ENCODE peak calls at places on chromosome 9, in six cellular contexts. E is ovary, G is GM23338, S is mammary epithelial cell, V is upper lobe of right lung, J is heart left ventricle. U is an unnamed sample.

GRCh38 chr9:33155393-33155792 is 11.7 kb downstream of the B4GALT1 start:
- DNase-seq in E (no peak), G (no peak), S (peak; percentile 68), V (no peak), J (no peak), U (no peak)

GRCh38 chr9:83430681-83431080 is 107.5 kb downstream of the FRMD3 start:
- DNase-seq in E (no peak), G (no peak), S (no peak), V (no peak), J (no peak), U (no peak)

GRCh38 chr9:28120241-28121025 is 547.2 kb upstream of the C9orf72 start:
- DNase-seq in E (no peak), G (no peak), S (no peak), V (no peak), J (no peak), U (no peak)

GRCh38 chr9:3578786-3579185 is 53.0 kb upstream of the RFX3 start:
- DNase-seq in E (no peak), G (no peak), S (peak; percentile 83), V (no peak), J (no peak), U (no peak)

GRCh38 chr9:130843049-130843908 is 8.2 kb downstream of the ABL1 start:
- DNase-seq in E (no peak), G (no peak), S (no peak), V (no peak), J (no peak), U (no peak)

GRCh38 chr9:97220894-97221477 is 86.5 kb upstream of the CCDC180 start:
- DNase-seq in E (no peak), G (peak; percentile 56), S (no peak), V (no peak), J (no peak), U (no peak)

GRCh38 chr9:99368341-99369326 is 146.6 kb downstream of the SEC61B start:
- DNase-seq in E (peak; percentile 64), G (peak; percentile 38), S (peak; percentile 19), V (no peak), J (no peak), U (peak; percentile 79)

GRCh38 chr9:87615547-87616148 is 110.3 kb upstream of the CTSL start:
- DNase-seq in E (no peak), G (no peak), S (peak; percentile 80), V (no peak), J (no peak), U (no peak)

GRCh38 chr9:20495133-20495532 is 127.2 kb downstream of the MLLT3 start:
- DNase-seq in E (no peak), G (no peak), S (no peak), V (no peak), J (no peak), U (no peak)

GRCh38 chr9:88392549-88392948 is 4.3 kb downstream of the SPIN1 start:
- DNase-seq in E (no peak), G (no peak), S (no peak), V (no peak), J (no peak), U (no peak)

GRCh38 chr9:89387970-89388867 is 69.9 kb downstream of the SECISBP2 start:
- DNase-seq in E (peak; percentile 57), G (no peak), S (peak; percentile 68), V (peak; percentile 76), J (no peak), U (no peak)

GRCh38 chr9:90142580-90142979 is 500.0 kb downstream of the DIRAS2 start:
- DNase-seq in E (no peak), G (peak; percentile 88), S (peak; percentile 35), V (no peak), J (no peak), U (peak; percentile 62)

GRCh38 chr9:15308511-15308910 is 1.5 kb upstream of the TTC39B start:
- DNase-seq in E (no peak), G (no peak), S (peak; percentile 82), V (no peak), J (no peak), U (no peak)

GRCh38 chr9:114115645-114116044 is 16.6 kb upstream of the KIF12 start:
- DNase-seq in E (no peak), G (no peak), S (no peak), V (no peak), J (no peak), U (no peak)

GRCh38 chr9:87683751-87684626 is 41.9 kb upstream of the CTSL start:
- DNase-seq in E (no peak), G (peak; percentile 34), S (no peak), V (no peak), J (no peak), U (no peak)

GRCh38 chr9:4569101-4569500 is 78.8 kb downstream of the SLC1A1 start:
- DNase-seq in E (no peak), G (no peak), S (no peak), V (no peak), J (no peak), U (no peak)

GRCh38 chr9:37676411-37676830 is 25.7 kb downstream of the FRMPD1 start:
- DNase-seq in E (no peak), G (no peak), S (no peak), V (no peak), J (peak; percentile 57), U (no peak)

GRCh38 chr9:6413365-6414263 is 615 bp downstream of the UHRF2 start:
- DNase-seq in E (no peak), G (peak; percentile 61), S (peak; percentile 42), V (peak; percentile 76), J (peak; percentile 68), U (no peak)

GRCh38 chr9:4147476-4148214 is 152.2 kb downstream of the GLIS3 start:
- DNase-seq in E (no peak), G (peak; percentile 15), S (peak; percentile 41), V (no peak), J (no peak), U (peak; percentile 28)

GRCh38 chr9:81562221-81563019 is 126.9 kb downstream of the TLE1 start:
- DNase-seq in E (no peak), G (no peak), S (peak; percentile 91), V (no peak), J (no peak), U (peak; percentile 84)

GRCh38 chr9:91899611-91900010 is 50.4 kb downstream of the ROR2 start:
- DNase-seq in E (no peak), G (no peak), S (no peak), V (no peak), J (no peak), U (no peak)

GRCh38 chr9:91898451-91899433 is 51.3 kb downstream of the ROR2 start:
- DNase-seq in E (no peak), G (peak; percentile 49), S (no peak), V (no peak), J (no peak), U (peak; percentile 75)

GRCh38 chr9:91896096-91896495 is 53.9 kb downstream of the ROR2 start:
- DNase-seq in E (no peak), G (no peak), S (no peak), V (no peak), J (no peak), U (no peak)

GRCh38 chr9:91896513-91897121 is 53.4 kb downstream of the ROR2 start:
- DNase-seq in E (peak; percentile 78), G (no peak), S (peak; percentile 36), V (no peak), J (no peak), U (peak; percentile 72)

GRCh38 chr9:91897201-91897600 is 52.8 kb downstream of the ROR2 start:
- DNase-seq in E (no peak), G (no peak), S (peak; percentile 9), V (no peak), J (no peak), U (no peak)
- H3K27ac ChIP-seq in E (no peak overlapping the region), G (no peak overlapping the region), S (no peak overlapping the region), V (no peak overlapping the region), J (no peak overlapping the region), U (no peak overlapping the region)

GRCh38 chr9:124292696-124293593 is 35.2 kb downstream of the NEK6 start:
- DNase-seq in E (no peak), G (no peak), S (no peak), V (no peak), J (no peak), U (no peak)
- H3K27ac ChIP-seq in E (no peak overlapping the region), G (no peak overlapping the region), S (no peak overlapping the region), V (peak overlapping the region; percentile 36), J (no peak overlapping the region), U (no peak overlapping the region)

DNA sequence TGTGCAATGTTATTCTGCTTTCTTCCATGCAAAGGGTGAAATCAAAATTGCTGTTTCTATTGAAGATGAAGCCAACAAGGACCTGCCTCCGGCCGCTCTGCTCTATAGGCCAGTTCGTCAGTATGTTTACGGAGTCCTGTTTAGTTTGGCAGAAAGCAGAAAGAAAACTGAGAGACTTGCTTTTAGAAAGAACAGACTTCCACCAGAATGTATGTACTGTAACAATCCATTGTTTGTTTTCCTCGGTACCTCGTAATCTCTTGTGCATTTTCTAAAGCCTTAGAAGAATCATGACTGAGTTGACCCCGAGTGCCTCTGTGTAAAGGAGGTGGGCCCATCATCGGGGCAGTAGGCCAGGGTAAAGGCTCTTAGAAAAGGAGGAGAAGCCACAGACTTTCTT is 44.3 kb upstream of the PHF2 start:
- DNase-seq in E (no peak), G (no peak), S (no peak), V (no peak), J (no peak), U (no peak)
- H3K27ac ChIP-seq in E (no peak overlapping the region), G (no peak overlapping the region), S (no peak overlapping the region), V (no peak overlapping the region), J (no peak overlapping the region), U (no peak overlapping the region)

DNA sequence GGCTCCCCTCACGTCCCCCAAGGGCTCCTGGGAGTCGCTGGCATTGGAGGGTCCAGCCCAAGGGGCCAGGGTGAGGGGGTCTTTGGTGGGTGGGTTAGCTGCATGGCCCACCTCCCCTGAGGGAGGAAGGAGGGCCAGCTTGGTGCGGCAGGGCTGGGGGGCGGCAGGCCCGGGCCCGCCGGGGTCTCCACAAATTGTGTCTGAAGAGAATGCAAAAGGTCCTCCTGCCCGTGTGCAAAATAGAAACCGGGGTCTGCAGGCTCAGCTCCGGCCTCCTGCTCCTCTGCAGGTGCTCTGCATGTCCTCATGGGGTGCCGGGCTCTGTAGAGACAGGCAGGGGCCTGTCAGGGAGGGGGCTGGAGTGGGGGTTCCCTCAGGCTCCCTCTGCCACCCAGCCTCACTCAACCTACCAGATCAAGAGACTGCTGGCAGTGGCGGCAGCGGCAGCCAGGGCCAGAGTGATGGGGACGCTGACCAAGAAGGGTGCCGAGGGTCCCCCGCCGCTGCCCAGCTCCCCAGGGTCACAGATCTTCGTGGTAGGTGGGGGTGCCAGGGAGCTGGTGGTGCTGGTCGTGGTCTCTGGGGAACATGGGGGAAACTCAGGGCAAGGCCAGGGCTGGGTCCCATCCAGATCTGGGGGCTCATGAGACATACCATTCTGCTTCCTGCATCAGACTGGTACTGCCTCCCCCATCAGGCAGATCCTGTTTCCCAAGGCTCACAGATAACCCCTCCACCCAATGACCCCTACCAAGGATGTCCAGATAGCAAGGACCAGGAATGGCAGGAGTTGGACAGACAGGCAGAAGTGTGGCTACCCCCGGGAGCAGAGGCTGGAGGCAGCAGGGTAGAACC is 29.2 kb upstream of the ENHO start:
- DNase-seq in E (no peak), G (no peak), S (no peak), V (peak; percentile 61), J (no peak), U (no peak)
- H3K27ac ChIP-seq in E (no peak overlapping the region), G (no peak overlapping the region), S (no peak overlapping the region), V (no peak overlapping the region), J (no peak overlapping the region), U (no peak overlapping the region)

GRCh38 chr9:121731919-121732318 is 80.5 kb downstream of the DAB2IP start:
- DNase-seq in E (no peak), G (no peak), S (no peak), V (no peak), J (no peak), U (no peak)
- H3K27ac ChIP-seq in E (peak overlapping the region; percentile 20), G (no peak overlapping the region), S (no peak overlapping the region), V (no peak overlapping the region), J (no peak overlapping the region), U (no peak overlapping the region)